ENCODE peak calls at places on chromosomes 6 and 20, in five cellular contexts. J, E, L, W and O are unnamed samples.

GRCh38 chr6:107607109-107607508 is 117.2 kb downstream of the SOBP start:
- DNase-seq in J (no peak), E (no peak), L (peak), W (no peak), O (no peak)

GRCh38 chr6:135030532-135031178 is 24.0 kb downstream of the HBS1L start:
- DNase-seq in J (no peak), E (no peak), L (peak), W (no peak), O (no peak)

GRCh38 chr20:19024296-19025035 is 188.0 kb upstream of the SLC24A3 start:
- DNase-seq in J (no peak), E (no peak), L (no peak), W (no peak), O (no peak)

GRCh38 chr6:141165012-141165411 is 967.7 kb upstream of the GJE1 start:
- DNase-seq in J (no peak), E (no peak), L (no peak), W (no peak), O (no peak)

GRCh38 chr6:43511824-43512415 is 1.8 kb upstream of the LRRC73 start:
- DNase-seq in J (no peak), E (no peak), L (no peak), W (no peak), O (no peak)

GRCh38 chr20:33668087-33668790 is 1.5 kb downstream of the ACTL10 start:
- DNase-seq in J (no peak), E (no peak), L (no peak), W (peak), O (no peak)

GRCh38 chr6:133467982-133468380 is 226.8 kb downstream of the EYA4 start:
- DNase-seq in J (no peak), E (no peak), L (no peak), W (no peak), O (no peak)

GRCh38 chr20:38192323-38192885 is 27.3 kb upstream of the TGM2 start:
- DNase-seq in J (no peak), E (no peak), L (no peak), W (no peak), O (no peak)

GRCh38 chr20:61600061-61600460 is 348.0 kb downstream of the CDH4 start:
- DNase-seq in J (no peak), E (no peak), L (no peak), W (no peak), O (no peak)

GRCh38 chr6:118774596-118774995 is 119.4 kb upstream of the ASF1A start:
- DNase-seq in J (no peak), E (no peak), L (no peak), W (no peak), O (no peak)

GRCh38 chr6:42779521-42779920 is 2.3 kb upstream of the BICRAL start:
- DNase-seq in J (no peak), E (no peak), L (no peak), W (no peak), O (no peak)